ENCODE peak calls at places on chromosomes 3 and 15, in six cellular contexts. A is NCI-H1092 treated with DMSO at 0.1 percent for 48 hours; L is T-helper 2 cell; F is GM12864; N is CD8-positive, alpha-beta memory T cell; M is M059J. Z is an unnamed sample.

GRCh38 chr3:38153986-38154608 is 11.2 kb upstream of the OXSR1 start:
- DNase-seq in A (no peak), M (no peak), F (no peak), L (no peak), N (no peak), Z (no peak)

GRCh38 chr15:69328739-69329138 is 30.0 kb downstream of the PAQR5 start:
- DNase-seq in L (no peak), A (no peak), F (no peak), N (no peak), M (no peak), Z (no peak)

GRCh38 chr3:127768346-127769008 is 53.8 kb downstream of the MGLL start:
- DNase-seq in L (no peak), N (no peak), F (no peak), A (no peak), M (peak), Z (no peak)

GRCh38 chr15:56528136-56528535 is 63.2 kb upstream of the MNS1 start:
- DNase-seq in N (no peak), F (no peak), M (no peak), L (no peak), A (no peak), Z (no peak)

GRCh38 chr3:149368201-149368849 is 9.1 kb downstream of the TM4SF1 start:
- DNase-seq in L (no peak), A (no peak), F (no peak), M (peak), N (no peak), Z (no peak)

GRCh38 chr3:124584552-124585391 is 145.5 kb upstream of the UMPS start:
- DNase-seq in N (peak), L (peak), F (no peak), A (no peak), M (peak), Z (peak)

GRCh38 chr3:194941956-194942483 is 256.3 kb downstream of the FAM43A start:
- DNase-seq in A (no peak), M (no peak), N (no peak), L (no peak), F (no peak), Z (no peak)

GRCh38 chr15:92808611-92809063 is 91.5 kb upstream of the CHD2 start:
- DNase-seq in A (peak), N (no peak), M (peak), F (no peak), L (no peak), Z (no peak)

GRCh38 chr15:48250640-48251076 is 44.6 kb downstream of the SLC12A1 start:
- DNase-seq in L (no peak), N (peak), M (peak), A (peak), F (peak), Z (peak)

GRCh38 chr3:186088335-186088734 is 20.6 kb downstream of the ETV5 start:
- DNase-seq in N (no peak), M (no peak), F (no peak), A (no peak), L (no peak), Z (no peak)

GRCh38 chr3:61924065-61924740 is 362.8 kb downstream of the PTPRG start:
- DNase-seq in N (no peak), L (no peak), M (no peak), F (no peak), A (no peak), Z (no peak)

GRCh38 chr3:55204417-55204816 is 276.6 kb upstream of the LRTM1 start:
- DNase-seq in L (no peak), A (no peak), M (peak), N (no peak), F (no peak), Z (no peak)

GRCh38 chr15:73927003-73927475 is 777 bp downstream of the LOXL1 start:
- DNase-seq in M (peak), L (peak), F (no peak), A (peak), N (no peak), Z (no peak)

GRCh38 chr3:188212308-188212969 is 58.5 kb downstream of the LPP start:
- DNase-seq in F (no peak), N (no peak), M (peak), A (no peak), L (no peak), Z (no peak)

GRCh38 chr3:5122030-5122740 is at the start of gene ARL8B:
- DNase-seq in M (peak), A (peak), L (peak), N (peak), F (peak), Z (peak)

GRCh38 chr3:55692958-55693558 is 206.0 kb upstream of the WNT5A start:
- DNase-seq in N (no peak), A (no peak), F (no peak), M (peak), L (no peak), Z (no peak)

GRCh38 chr3:54988302-54989022 is 60.6 kb upstream of the LRTM1 start:
- DNase-seq in M (no peak), L (no peak), F (no peak), N (no peak), A (no peak), Z (no peak)

GRCh38 chr3:11820540-11821041 is 26.1 kb downstream of the TAMM41 start:
- DNase-seq in N (no peak), A (no peak), M (peak), L (no peak), F (no peak), Z (no peak)

GRCh38 chr3:143203142-143203541 is 83.6 kb downstream of the CHST2 start:
- DNase-seq in F (no peak), L (no peak), N (no peak), A (no peak), M (no peak), Z (no peak)

GRCh38 chr15:73239564-73240208 is 129.1 kb downstream of the HCN4 start:
- DNase-seq in N (no peak), F (no peak), A (no peak), L (no peak), M (peak), Z (no peak)

GRCh38 chr3:101936419-101937331 is 87.4 kb downstream of the NFKBIZ start:
- DNase-seq in N (peak), F (peak), A (no peak), M (peak), L (no peak), Z (no peak)

GRCh38 chr3:84962460-84962859 is 3.7 kb downstream of the CADM2 start:
- DNase-seq in M (no peak), F (no peak), A (no peak), L (no peak), N (no peak), Z (no peak)

Z was measured in NCI-H1436.